ENCODE peak calls at places on chromosome 6, in nine cellular contexts. G is HS-27A; V is CD8-positive, alpha-beta memory T cell; X is SW 1271; W is activated CD4-positive, alpha-beta T cell treated with anti-CD3 and anti-CD28 coated beads for 4 hours; S is Peyer's patch; T is NCI-H510A; L is activated naive CD8-positive, alpha-beta T cell treated with anti-CD3 and anti-CD28 coated beads, Interleukin-2, amount 50 U/mL, for 24 hours; P is stimulated activated CD8-positive, alpha-beta memory T cell treated with anti-CD3 and anti-CD28 coated beads, Interleukin-15, amount 100 ng/mL, for 1 hour. F is an unnamed sample.

GRCh38 chr6:116206231-116206903 is 47.5 kb downstream of the TSPYL4 start:
- DNase-seq in X (no peak), S (no peak), V (no peak), P (no peak), G (no peak), W (no peak), T (no peak), L (no peak), F (no peak)

GRCh38 chr6:37283786-37284185 is 25.8 kb upstream of the TMEM217 start:
- DNase-seq in X (no peak), G (no peak), P (no peak), L (no peak), T (no peak), W (no peak), V (no peak), S (no peak), F (no peak)

GRCh38 chr6:157728183-157728881 is 94.7 kb upstream of the SNX9 start:
- DNase-seq in S (no peak), W (no peak), L (no peak), P (no peak), G (no peak), X (no peak), T (no peak), V (no peak), F (no peak)

GRCh38 chr6:30844118-30844535 is 40.2 kb upstream of the DDR1 start:
- DNase-seq in T (no peak), P (no peak), V (no peak), S (peak; percentile 13), X (no peak), L (no peak), W (no peak), G (peak; percentile 66), F (no peak)

GRCh38 chr6:137019476-137020272 is 25.1 kb downstream of the IL20RA start:
- DNase-seq in X (no peak), G (no peak), T (no peak), W (no peak), S (no peak), V (no peak), P (no peak), L (no peak), F (no peak)

GRCh38 chr6:67880939-67881705 is 754.0 kb upstream of the ADGRB3 start:
- DNase-seq in T (no peak), V (no peak), P (no peak), W (no peak), X (no peak), S (no peak), L (no peak), G (peak; percentile 2), F (no peak)

GRCh38 chr6:108565893-108566292 is 5.2 kb downstream of the FOXO3 start:
- DNase-seq in T (no peak), S (no peak), W (no peak), L (no peak), G (no peak), V (no peak), X (no peak), P (no peak), F (no peak)

GRCh38 chr6:166343157-166343502 is 785 bp upstream of the SFT2D1 start:
- DNase-seq in G (no peak), V (no peak), S (no peak), P (no peak), W (no peak), T (no peak), L (no peak), X (no peak), F (no peak)

GRCh38 chr6:12477616-12478015 is 187.5 kb downstream of the EDN1 start:
- DNase-seq in L (no peak), T (no peak), W (no peak), P (no peak), V (no peak), X (no peak), S (no peak), G (no peak), F (no peak)

GRCh38 chr6:169800668-169801395 is 49.4 kb downstream of the ERMARD start:
- DNase-seq in T (peak; percentile 51), G (peak; percentile 11), S (peak; percentile 48), P (no peak), V (no peak), L (peak; percentile 18), W (no peak), X (no peak), F (no peak)

GRCh38 chr6:97275809-97276208 is 7.2 kb downstream of the MMS22L start:
- DNase-seq in V (no peak), W (no peak), X (no peak), G (no peak), S (no peak), T (no peak), P (no peak), L (no peak), F (no peak)

GRCh38 chr6:166952122-166952521 is 4.2 kb downstream of the RNASET2 start:
- DNase-seq in P (no peak), V (no peak), W (peak; percentile 38), X (no peak), L (peak; percentile 4), T (no peak), G (no peak), S (no peak), F (peak; percentile 46)

GRCh38 chr6:1726341-1726763 is 116.6 kb downstream of the FOXC1 start:
- DNase-seq in L (no peak), S (no peak), V (no peak), X (no peak), G (no peak), P (no peak), T (peak; percentile 16), W (no peak), F (no peak)

GRCh38 chr6:21462519-21462852 is 131.1 kb upstream of the SOX4 start:
- DNase-seq in W (no peak), X (no peak), G (no peak), S (no peak), L (no peak), P (no peak), T (no peak), V (no peak), F (no peak)

GRCh38 chr6:5174756-5175155 is 86.0 kb downstream of the LYRM4 start:
- DNase-seq in T (no peak), S (no peak), L (no peak), V (no peak), P (no peak), X (no peak), W (no peak), G (no peak), F (no peak)

GRCh38 chr6:12474167-12475140 is 184.3 kb downstream of the EDN1 start:
- DNase-seq in W (no peak), S (no peak), P (no peak), X (no peak), V (no peak), G (no peak), L (no peak), T (no peak), F (no peak)

GRCh38 chr6:84774174-84775158 is 10.1 kb upstream of the TBX18 start:
- DNase-seq in L (peak; percentile 34), T (peak; percentile 30), V (no peak), W (no peak), G (peak; percentile 3), X (no peak), P (no peak), S (peak; percentile 50), F (no peak)

GRCh38 chr6:111767752-111768430 is 105.4 kb downstream of the FYN start:
- DNase-seq in L (no peak), S (no peak), W (peak; percentile 26), G (no peak), T (no peak), P (no peak), X (no peak), V (peak; percentile 61), F (no peak)

GRCh38 chr6:45300776-45301175 is 27.4 kb upstream of the RUNX2 start:
- DNase-seq in G (no peak), T (no peak), L (no peak), X (no peak), P (no peak), S (no peak), W (no peak), V (no peak), F (no peak)

GRCh38 chr6:168884646-168885086 is 369.0 kb downstream of the THBS2 start:
- DNase-seq in X (peak; percentile 5), P (peak; percentile 67), V (peak; percentile 79), W (peak; percentile 60), G (peak; percentile 7), T (peak; percentile 31), L (peak; percentile 81), S (peak; percentile 85), F (peak; percentile 64)

GRCh38 chr6:95768539-95768938 is 191.2 kb downstream of the MANEA start:
- DNase-seq in X (no peak), T (no peak), S (no peak), L (no peak), W (no peak), V (no peak), G (no peak), P (no peak), F (no peak)

GRCh38 chr6:38957426-38957825 is 91.2 kb upstream of the GLP1R start:
- DNase-seq in L (no peak), X (no peak), S (no peak), W (no peak), V (no peak), T (no peak), G (no peak), P (no peak), F (no peak)

GRCh38 chr6:170124836-170125235 is 166.0 kb downstream of the DLL1 start:
- DNase-seq in S (peak; percentile 49), X (no peak), L (no peak), V (no peak), G (no peak), T (no peak), W (no peak), P (no peak), F (no peak)

GRCh38 chr6:107308676-107309075 is 150.7 kb downstream of the PDSS2 start:
- DNase-seq in V (no peak), G (no peak), W (no peak), L (no peak), S (no peak), X (no peak), T (no peak), P (no peak), F (no peak)

GRCh38 chr6:151917531-151918329 is 110.2 kb downstream of the ESR1 start:
- DNase-seq in L (no peak), W (no peak), G (no peak), S (no peak), V (no peak), T (no peak), X (no peak), P (no peak), F (no peak)

GRCh38 chr6:9516207-9516606 is 898.7 kb downstream of the TFAP2A start:
- DNase-seq in W (no peak), L (no peak), P (no peak), T (no peak), S (no peak), G (peak; percentile 64), V (no peak), X (peak; percentile 82), F (no peak)

GRCh38 chr6:7617954-7618764 is 28.2 kb downstream of the SNRNP48 start:
- DNase-seq in S (no peak), V (no peak), L (peak; percentile 4), T (no peak), X (no peak), P (no peak), W (no peak), G (no peak), F (no peak)

GRCh38 chr6:96152114-96152708 is 136.4 kb downstream of the FUT9 start:
- DNase-seq in V (no peak), W (no peak), G (no peak), X (no peak), S (no peak), T (no peak), P (no peak), L (no peak), F (no peak)

GRCh38 chr6:70112686-70113570 is 190.0 kb downstream of the COL9A1 start:
- DNase-seq in V (no peak), S (no peak), T (no peak), X (no peak), W (no peak), P (no peak), G (no peak), L (no peak), F (no peak)

GRCh38 chr6:89843070-89843469 is 13.4 kb downstream of the CASP8AP2 start:
- DNase-seq in X (no peak), W (no peak), S (no peak), P (no peak), G (no peak), T (no peak), L (no peak), V (no peak), F (no peak)

GRCh38 chr6:257774-258173 is 34.5 kb upstream of the DUSP22 start:
- DNase-seq in V (no peak), L (no peak), G (no peak), T (no peak), P (no peak), X (no peak), S (no peak), W (no peak), F (no peak)

F was measured in stimulated activated CD4-positive, alpha-beta T cell treated with anti-CD3 and anti-CD28 coated beads, Interleukin-4, amount 100 ng/mL, for 4 hours.